ENCODE peak calls at places on chromosomes 16 and 17, in seven cellular contexts. S is psoas muscle, J is hepatocyte, Z is HCT116, B is colonic mucosa, E is cardiac muscle cell, O is body of pancreas. R is an unnamed sample.

GRCh38 chr17:44775136-44775837 is 16.5 kb downstream of the ADAM11 start:
- DNase-seq in S (peak; percentile 96), J (no peak), Z (peak; percentile 97), B (peak; percentile 99), E (peak; percentile 98), O (peak; percentile 98), R (peak; percentile 96)

GRCh38 chr16:85735225-85735722 is 15.6 kb downstream of the C16orf74 start:
- DNase-seq in S (no peak), J (no peak), Z (no peak), B (no peak), E (no peak), O (no peak), R (no peak)

GRCh38 chr17:75773121-75773807 is 8.3 kb upstream of the GALK1 start:
- DNase-seq in S (peak; percentile 66), J (peak; percentile 13), Z (no peak), B (no peak), E (no peak), O (no peak), R (no peak)

GRCh38 chr16:88387941-88388627 is 5.3 kb downstream of the ZNF469 start:
- DNase-seq in S (peak; percentile 88), J (peak; percentile 43), Z (no peak), B (peak; percentile 84), E (no peak), O (peak; percentile 85), R (peak; percentile 38)

GRCh38 chr16:84785843-84786538 is 33.8 kb upstream of the CRISPLD2 start:
- DNase-seq in S (no peak), J (peak; percentile 73), Z (no peak), B (peak; percentile 65), E (peak; percentile 94), O (peak; percentile 81), R (peak; percentile 44)

GRCh38 chr16:64478258-64478906 is 643.5 kb downstream of the CDH11 start:
- DNase-seq in S (no peak), J (peak; percentile 56), Z (no peak), B (no peak), E (peak; percentile 71), O (peak; percentile 26), R (no peak)

GRCh38 chr16:23498863-23499262 is 11.4 kb downstream of the GGA2 start:
- DNase-seq in S (no peak), J (no peak), Z (no peak), B (no peak), E (no peak), O (no peak), R (no peak)

GRCh38 chr16:66634527-66635196 is 30.2 kb downstream of the CMTM3 start:
- DNase-seq in S (no peak), J (no peak), Z (no peak), B (no peak), E (no peak), O (no peak), R (no peak)

GRCh38 chr17:55117063-55117611 is 147.6 kb upstream of the HLF start:
- DNase-seq in S (no peak), J (no peak), Z (no peak), B (no peak), E (peak; percentile 61), O (no peak), R (no peak)

GRCh38 chr16:24723663-24724062 is 5.8 kb upstream of the TNRC6A start:
- DNase-seq in S (no peak), J (no peak), Z (no peak), B (no peak), E (no peak), O (no peak), R (no peak)

GRCh38 chr16:77223184-77223583 is 24.0 kb downstream of the SYCE1L start:
- DNase-seq in S (no peak), J (no peak), Z (no peak), B (peak; percentile 25), E (no peak), O (no peak), R (no peak)

GRCh38 chr16:637081-638018 is 1.2 kb upstream of the METTL26 start:
- DNase-seq in S (peak; percentile 96), J (peak; percentile 97), Z (no peak), B (peak; percentile 95), E (peak; percentile 94), O (peak; percentile 94), R (peak; percentile 93)

GRCh38 chr17:67488161-67488560 is 111.1 kb downstream of the PITPNC1 start:
- DNase-seq in S (peak; percentile 64), J (no peak), Z (no peak), B (no peak), E (peak; percentile 26), O (peak; percentile 30), R (peak; percentile 63)

GRCh38 chr17:31327534-31328526 is 6.4 kb upstream of the EVI2A start:
- DNase-seq in S (no peak), J (no peak), Z (no peak), B (no peak), E (peak; percentile 87), O (no peak), R (no peak)

GRCh38 chr17:8153957-8154607 is 1.9 kb upstream of the PER1 start:
- DNase-seq in S (peak; percentile 100), J (peak; percentile 98), Z (peak; percentile 93), B (peak; percentile 100), E (peak; percentile 100), O (peak; percentile 100), R (peak; percentile 100)

GRCh38 chr17:82931696-82932060 is 91.9 kb upstream of the ZNF750 start:
- DNase-seq in S (peak; percentile 84), J (no peak), Z (no peak), B (peak; percentile 26), E (peak; percentile 89), O (peak; percentile 43), R (peak; percentile 70)

GRCh38 chr16:15610369-15610871 is 32.5 kb downstream of the MARF1 start:
- DNase-seq in S (no peak), J (no peak), Z (no peak), B (no peak), E (peak; percentile 18), O (no peak), R (no peak)

GRCh38 chr16:1514507-1514906 is 19.0 kb upstream of the TMEM204 start:
- DNase-seq in S (no peak), J (no peak), Z (no peak), B (no peak), E (no peak), O (no peak), R (no peak)

GRCh38 chr16:85428899-85429775 is 184.0 kb upstream of the GSE1 start:
- DNase-seq in S (peak; percentile 36), J (no peak), Z (no peak), B (peak; percentile 17), E (no peak), O (no peak), R (peak; percentile 11)

GRCh38 chr17:44307387-44308186 is 814 bp upstream of the RUNDC3A start:
- DNase-seq in S (no peak), J (peak; percentile 79), Z (no peak), B (no peak), E (peak; percentile 67), O (peak; percentile 64), R (no peak)

GRCh38 chr16:77250395-77250794 is 51.2 kb downstream of the SYCE1L start:
- DNase-seq in S (no peak), J (no peak), Z (no peak), B (no peak), E (peak; percentile 19), O (no peak), R (no peak)

GRCh38 chr17:50323060-50323459 is 22.9 kb upstream of the XYLT2 start:
- DNase-seq in S (no peak), J (no peak), Z (no peak), B (no peak), E (no peak), O (no peak), R (no peak)

GRCh38 chr16:21626659-21627277 is 25.6 kb downstream of the IGSF6 start:
- DNase-seq in S (no peak), J (peak; percentile 64), Z (peak; percentile 4), B (no peak), E (peak; percentile 82), O (no peak), R (no peak)

GRCh38 chr16:20327444-20328041 is at the start of gene GP2:
- DNase-seq in S (no peak), J (no peak), Z (no peak), B (no peak), E (no peak), O (peak; percentile 82), R (no peak)

GRCh38 chr17:1977583-1978395 is 47.3 kb downstream of the RTN4RL1 start:
- DNase-seq in S (no peak), J (no peak), Z (no peak), B (no peak), E (no peak), O (peak; percentile 44), R (no peak)

GRCh38 chr16:88697831-88698693 is 8.1 kb downstream of the RNF166 start:
- DNase-seq in S (no peak), J (no peak), Z (no peak), B (no peak), E (no peak), O (no peak), R (no peak)

GRCh38 chr16:3076577-3076976 is 11.1 kb downstream of the IL32 start:
- DNase-seq in S (peak; percentile 48), J (no peak), Z (no peak), B (no peak), E (no peak), O (no peak), R (no peak)
- H3K4me3 ChIP-seq in S (no peak overlapping the region), J (no peak overlapping the region), Z (no peak overlapping the region), B (no peak overlapping the region), E (no peak overlapping the region), O (no peak overlapping the region), R (no peak overlapping the region)

GRCh38 chr17:79027274-79027924 is 3.4 kb downstream of the C1QTNF1 start:
- DNase-seq in S (peak; percentile 47), J (peak; percentile 57), Z (no peak), B (no peak), E (no peak), O (peak; percentile 15), R (no peak)
- H3K4me3 ChIP-seq in S (peak overlapping the region; percentile 32), J (no peak overlapping the region), Z (peak overlapping the region; percentile 56), B (no peak overlapping the region), E (no peak overlapping the region), O (no peak overlapping the region), R (peak overlapping the region; percentile 81)

GRCh38 chr17:21199856-21200255 is 14.1 kb downstream of the TMEM11 start:
- DNase-seq in S (no peak), J (no peak), Z (no peak), B (no peak), E (no peak), O (no peak), R (no peak)

GRCh38 chr17:21200590-21201301 is 13.2 kb downstream of the TMEM11 start:
- DNase-seq in S (peak; percentile 66), J (no peak), Z (no peak), B (no peak), E (no peak), O (no peak), R (no peak)

GRCh38 chr17:21202512-21202911 is 11.4 kb downstream of the TMEM11 start:
- DNase-seq in S (no peak), J (no peak), Z (no peak), B (no peak), E (no peak), O (no peak), R (no peak)

GRCh38 chr17:21201302-21201602 is 12.7 kb downstream of the TMEM11 start:
- DNase-seq in S (no peak), J (no peak), Z (no peak), B (no peak), E (no peak), O (no peak), R (peak; percentile 44)

GRCh38 chr17:21201874-21202273 is 12.1 kb downstream of the TMEM11 start:
- DNase-seq in S (no peak), J (no peak), Z (no peak), B (no peak), E (no peak), O (no peak), R (no peak)
- H3K4me3 ChIP-seq in S (no peak overlapping the region), J (no peak overlapping the region), Z (no peak overlapping the region), B (no peak overlapping the region), E (no peak overlapping the region), O (no peak overlapping the region), R (no peak overlapping the region)

GRCh38 chr16:69724414-69724873 is 1.9 kb downstream of the NQO1 start:
- DNase-seq in S (no peak), J (no peak), Z (no peak), B (no peak), E (no peak), O (no peak), R (no peak)
- H3K4me3 ChIP-seq in S (peak overlapping the region; percentile 78), J (no peak overlapping the region), Z (peak overlapping the region; percentile 94), B (no peak overlapping the region), E (no peak overlapping the region), O (no peak overlapping the region), R (peak overlapping the region; percentile 75)

R was measured in left ventricle myocardium inferior.